ENCODE peak calls at places on chromosomes 3 and 15, in five cellular contexts. A is WERI-Rb-1, F is substantia nigra, Y is lower lobe of right lung, R is cardiac muscle cell. P is an unnamed sample.

GRCh38 chr15:51172190-51172589 is 77.5 kb upstream of the TNFAIP8L3 start:
- DNase-seq in A (no peak), F (no peak), Y (no peak), R (peak; percentile 79), P (no peak)

GRCh38 chr3:131107637-131108433 is 81.2 kb downstream of the NEK11 start:
- DNase-seq in A (no peak), F (no peak), Y (no peak), R (peak; percentile 2), P (no peak)

GRCh38 chr3:43531835-43532234 is 90.0 kb downstream of the ANO10 start:
- DNase-seq in A (no peak), F (no peak), Y (no peak), R (peak; percentile 22), P (no peak)

GRCh38 chr3:171282041-171282440 is 178.2 kb downstream of the TNIK start:
- DNase-seq in A (no peak), F (no peak), Y (no peak), R (peak; percentile 90), P (no peak)

GRCh38 chr3:46214751-46215352 is 6.7 kb upstream of the CCR1 start:
- DNase-seq in A (peak; percentile 10), F (no peak), Y (peak; percentile 84), R (no peak), P (no peak)

GRCh38 chr3:42728056-42728455 is 25.5 kb upstream of the HHATL start:
- DNase-seq in A (peak; percentile 30), F (peak; percentile 62), Y (no peak), R (no peak), P (no peak)

GRCh38 chr3:152348436-152349177 is 79.9 kb downstream of the MBNL1 start:
- DNase-seq in A (no peak), F (no peak), Y (no peak), R (no peak), P (no peak)

GRCh38 chr15:58311551-58311950 is 120.2 kb upstream of the LIPC start:
- DNase-seq in A (no peak), F (no peak), Y (no peak), R (no peak), P (no peak)

GRCh38 chr3:101850327-101851048 is 1.2 kb downstream of the NFKBIZ start:
- DNase-seq in A (no peak), F (no peak), Y (no peak), R (peak; percentile 73), P (peak; percentile 82)

GRCh38 chr15:73081321-73081958 is 29.2 kb downstream of the NEO1 start:
- DNase-seq in A (peak; percentile 20), F (no peak), Y (no peak), R (peak; percentile 79), P (peak; percentile 34)

GRCh38 chr3:11452988-11453847 is 181.0 kb downstream of the ATG7 start:
- DNase-seq in A (peak; percentile 56), F (peak; percentile 34), Y (no peak), R (peak; percentile 76), P (no peak)

GRCh38 chr3:119937229-119937628 is 155.3 kb downstream of the NR1I2 start:
- DNase-seq in A (no peak), F (no peak), Y (no peak), R (peak; percentile 41), P (no peak)

GRCh38 chr3:158777171-158777873 is 24.5 kb upstream of the MFSD1 start:
- DNase-seq in A (no peak), F (no peak), Y (no peak), R (peak; percentile 65), P (no peak)

GRCh38 chr15:74635228-74635627 is 19.6 kb downstream of the CLK3 start:
- DNase-seq in A (peak; percentile 67), F (peak; percentile 63), Y (peak; percentile 72), R (peak; percentile 76), P (peak; percentile 56)

GRCh38 chr3:142888484-142889262 is at the start of gene PCOLCE2:
- DNase-seq in A (peak; percentile 69), F (no peak), Y (peak; percentile 55), R (peak; percentile 27), P (no peak)

GRCh38 chr15:41115088-41115651 is 910 bp downstream of the INO80 start:
- DNase-seq in A (no peak), F (no peak), Y (no peak), R (peak; percentile 51), P (no peak)

GRCh38 chr3:72165808-72166207 is 380.9 kb upstream of the PROK2 start:
- DNase-seq in A (no peak), F (no peak), Y (no peak), R (no peak), P (no peak)

GRCh38 chr3:72163809-72164634 is 379.1 kb upstream of the PROK2 start:
- DNase-seq in A (no peak), F (no peak), Y (no peak), R (no peak), P (no peak)

GRCh38 chr3:72165337-72165736 is 380.4 kb upstream of the PROK2 start:
- DNase-seq in A (no peak), F (no peak), Y (no peak), R (no peak), P (no peak)

GRCh38 chr3:72162649-72163184 is 377.8 kb upstream of the PROK2 start:
- DNase-seq in A (no peak), F (no peak), Y (no peak), R (no peak), P (no peak)

DNA sequence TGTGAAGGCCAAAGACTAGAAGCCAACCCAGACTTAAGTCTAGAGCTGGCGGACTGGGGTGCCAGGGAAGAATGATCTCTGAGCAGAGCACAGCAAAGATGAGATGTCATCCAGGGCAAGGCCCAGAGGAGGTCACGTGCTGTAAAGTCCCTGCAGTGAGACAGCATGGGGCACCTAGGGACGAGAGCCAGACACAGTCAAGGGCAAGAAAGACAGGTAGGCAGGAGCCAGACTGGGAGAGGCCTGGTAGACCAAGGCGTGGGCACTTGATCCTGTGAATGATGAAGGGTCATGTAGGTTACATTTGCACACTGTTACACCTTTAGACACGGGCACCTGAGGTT is 379.7 kb upstream of the PROK2 start:
- DNase-seq in A (no peak), F (no peak), Y (no peak), R (no peak), P (no peak)
- H3K27ac ChIP-seq in A (no peak overlapping the region), F (no peak overlapping the region), Y (no peak overlapping the region), R (no peak overlapping the region), P (no peak overlapping the region)

DNA sequence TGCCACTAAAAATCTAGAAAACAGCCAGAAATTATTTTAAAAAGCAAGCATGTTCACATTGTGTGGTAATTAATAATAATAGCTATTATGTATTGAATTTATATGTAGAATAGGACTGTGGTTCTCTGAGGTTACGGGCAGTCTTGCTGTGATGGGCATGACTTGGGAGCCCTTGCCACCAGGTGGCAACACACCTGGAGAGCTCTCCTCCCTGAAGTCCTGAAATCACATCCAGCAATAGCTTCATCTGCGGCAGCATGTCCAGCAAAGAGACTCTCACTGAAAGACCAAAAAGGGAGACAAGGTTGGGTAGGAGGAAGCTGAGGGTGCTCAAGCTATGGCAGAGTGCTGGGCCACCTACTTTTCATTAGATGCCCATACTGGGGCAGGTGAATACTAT is 206.8 kb upstream of the IL12A start:
- DNase-seq in A (no peak), F (no peak), Y (no peak), R (no peak), P (no peak)
- H3K27ac ChIP-seq in A (no peak overlapping the region), F (peak overlapping the region; percentile 58), Y (no peak overlapping the region), R (no peak overlapping the region), P (no peak overlapping the region)

GRCh38 chr15:71400347-71400746 is 285.1 kb downstream of the THSD4 start:
- DNase-seq in A (no peak), F (no peak), Y (no peak), R (no peak), P (no peak)
- H3K27ac ChIP-seq in A (no peak overlapping the region), F (no peak overlapping the region), Y (no peak overlapping the region), R (no peak overlapping the region), P (no peak overlapping the region)

GRCh38 chr15:30919877-30920550 is 16.3 kb downstream of the FAN1 start:
- DNase-seq in A (no peak), F (no peak), Y (no peak), R (no peak), P (no peak)
- H3K27ac ChIP-seq in A (no peak overlapping the region), F (peak overlapping the region; percentile 99), Y (no peak overlapping the region), R (no peak overlapping the region), P (no peak overlapping the region)